ENCODE peak calls at places on chromosomes 4 and X, in five cellular contexts. A, U, M, S and B are unnamed samples.

GRCh38 chr4:40199999-40200880 is 3.4 kb downstream of the RHOH start:
- DNase-seq in A (peak; percentile 83), U (no peak), M (peak; percentile 83), S (no peak), B (no peak)

GRCh38 chr4:118033148-118034060 is 882 bp upstream of the NDST3 start:
- DNase-seq in A (no peak), U (peak; percentile 20), M (no peak), S (no peak), B (peak; percentile 66)

GRCh38 chr4:20687894-20688293 is 12.4 kb upstream of the PACRGL start:
- DNase-seq in A (no peak), U (no peak), M (no peak), S (no peak), B (no peak)

GRCh38 chr4:1045193-1045594 is 33.8 kb downstream of the FGFRL1 start:
- DNase-seq in A (no peak), U (no peak), M (no peak), S (no peak), B (peak; percentile 31)

GRCh38 chrX:154981116-154981411 is 41.5 kb downstream of the F8 start:
- DNase-seq in A (no peak), U (no peak), M (no peak), S (no peak), B (no peak)

GRCh38 chrX:68901512-68901911 is 72.7 kb downstream of the EFNB1 start:
- DNase-seq in A (no peak), U (no peak), M (no peak), S (no peak), B (no peak)

GRCh38 chr4:16227462-16227868 is 1.2 kb upstream of the TAPT1 start:
- DNase-seq in A (peak; percentile 44), U (no peak), M (peak; percentile 49), S (no peak), B (peak; percentile 62)

GRCh38 chr4:173333658-173334084 is 487 bp downstream of the HMGB2 start:
- DNase-seq in A (peak; percentile 70), U (peak; percentile 67), M (peak; percentile 72), S (peak; percentile 14), B (peak; percentile 70)

GRCh38 chr4:54539500-54540029 is 118.2 kb upstream of the KIT start:
- DNase-seq in A (peak; percentile 64), U (no peak), M (no peak), S (no peak), B (peak; percentile 76)

GRCh38 chr4:8545439-8545765 is 34.8 kb upstream of the GPR78 start:
- DNase-seq in A (no peak), U (no peak), M (no peak), S (no peak), B (no peak)

GRCh38 chr4:76712564-76712963 is 185.4 kb downstream of the SOWAHB start:
- DNase-seq in A (no peak), U (no peak), M (no peak), S (no peak), B (no peak)

GRCh38 chr4:120733968-120734367 is 188.6 kb downstream of the PRDM5 start:
- DNase-seq in A (no peak), U (no peak), M (no peak), S (no peak), B (no peak)

GRCh38 chr4:120736312-120736711 is 186.2 kb downstream of the PRDM5 start:
- DNase-seq in A (no peak), U (no peak), M (no peak), S (no peak), B (no peak)

GRCh38 chr4:120730777-120731320 is 191.7 kb downstream of the PRDM5 start:
- DNase-seq in A (no peak), U (no peak), M (no peak), S (no peak), B (no peak)

GRCh38 chr4:120731561-120731960 is 191.0 kb downstream of the PRDM5 start:
- DNase-seq in A (no peak), U (no peak), M (no peak), S (no peak), B (no peak)

GRCh38 chr4:120733054-120733453 is 189.5 kb downstream of the PRDM5 start:
- DNase-seq in A (no peak), U (no peak), M (no peak), S (no peak), B (no peak)
- H3K4me1 ChIP-seq in A (no peaks in the 10 kb centered on the region), U (no peaks in the 10 kb centered on the region), M (peaks cover 17% of the 10 kb centered on the region), S (no peaks in the 10 kb centered on the region), B (no peaks in the 10 kb centered on the region)

GRCh38 chr4:153684182-153685073 is at the start of gene TLR2:
- DNase-seq in A (peak; percentile 6), U (peak; percentile 48), M (no peak), S (peak; percentile 22), B (peak; percentile 75)
- TF ChIP-seq CTCF in A (no peak), U (no peak), M (no peak), S (no peak), B (no peak)

DNA sequence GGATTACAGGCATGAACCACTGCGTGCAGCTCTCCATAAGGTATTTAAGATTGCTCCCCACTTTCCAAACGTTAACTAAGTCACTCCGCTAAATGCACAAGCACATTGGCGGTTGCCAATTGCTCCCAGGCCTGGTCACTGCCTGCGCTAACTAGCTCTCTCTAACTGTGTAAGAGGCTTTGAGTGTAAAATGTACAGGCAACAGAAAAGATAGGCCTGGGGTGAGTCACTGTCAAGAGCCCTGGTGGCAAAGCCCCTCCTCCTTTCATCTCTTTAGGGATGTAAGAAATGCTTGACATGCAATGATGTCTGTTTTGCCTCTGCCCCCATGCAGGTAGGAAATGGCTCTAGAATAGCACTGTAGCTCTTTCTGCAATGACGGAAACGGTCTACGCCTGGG is 329.7 kb upstream of the GATB start:
- DNase-seq in A (no peak), U (no peak), M (peak; percentile 20), S (no peak), B (no peak)
- H3K4me1 ChIP-seq in A (no peaks in the 10 kb centered on the region), U (no peaks in the 10 kb centered on the region), M (no peaks in the 10 kb centered on the region), S (no peaks in the 10 kb centered on the region), B (no peaks in the 10 kb centered on the region)

DNA sequence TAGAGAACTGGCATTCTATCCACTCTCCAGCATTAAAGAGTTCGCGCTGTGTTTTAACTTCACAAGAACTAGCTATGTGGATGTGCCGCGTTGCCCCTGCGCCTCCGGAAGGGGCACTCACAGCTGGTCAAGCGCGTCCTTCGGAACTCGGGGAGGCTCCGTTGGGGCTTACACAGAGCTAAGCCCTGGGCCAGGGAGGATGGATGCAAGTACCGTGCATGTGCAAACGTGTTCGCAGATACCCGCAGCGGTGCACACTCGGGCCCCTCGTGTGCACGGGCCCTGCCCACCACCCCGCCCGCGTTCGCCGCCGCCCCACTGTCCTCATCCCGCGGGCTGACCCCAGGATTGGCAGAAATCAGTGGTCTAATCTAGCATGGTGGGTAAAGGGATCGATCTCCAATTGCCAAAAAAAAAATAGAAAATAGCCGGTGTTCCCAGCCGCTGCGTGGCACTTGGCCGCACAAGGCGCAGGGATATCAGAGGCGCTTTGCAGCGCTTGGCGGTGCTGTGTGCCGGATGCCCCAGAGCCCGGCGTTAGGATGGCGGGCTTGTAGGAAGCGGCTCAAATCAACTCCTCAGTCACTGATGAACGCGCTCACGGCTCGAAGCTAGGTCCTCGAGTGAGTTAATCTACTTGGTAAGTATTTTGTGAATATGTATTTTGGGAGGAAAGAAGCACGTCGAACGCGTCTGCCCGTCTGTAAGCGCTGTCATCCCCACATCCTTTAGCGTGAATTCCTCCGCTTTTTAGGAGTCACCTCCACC is 988 bp upstream of the PCDH10 start:
- DNase-seq in A (no peak), U (no peak), M (no peak), S (no peak), B (peak; percentile 17)
- TF ChIP-seq CTCF in A (no peak), U (no peak), M (no peak), S (no peak), B (no peak)